ENCODE peak calls at places on chromosomes 4 and X, in seven cellular contexts. Q, F, H, R, K, B and G are unnamed samples.

GRCh38 chr4:168095776-168096443 is 3.6 kb downstream of the ANXA10 start:
- DNase-seq in K (no peak), F (no peak), B (no peak), H (no peak), Q (peak), R (peak), G (no peak)

GRCh38 chr4:48906283-48907173 is at the start of gene OCIAD2:
- DNase-seq in K (peak), B (peak), F (peak), R (peak), H (peak), Q (peak), G (peak)

GRCh38 chr4:65302145-65302544 is 368.1 kb downstream of the EPHA5 start:
- DNase-seq in B (no peak), K (no peak), Q (peak), H (no peak), F (no peak), R (no peak), G (no peak)

GRCh38 chrX:151396827-151397740 is at the start of gene VMA21:
- DNase-seq in K (peak), B (peak), R (peak), F (peak), Q (peak), H (peak), G (peak)

GRCh38 chr4:139943277-139943676 is 210.7 kb downstream of the MAML3 start:
- DNase-seq in H (no peak), R (peak), K (peak), Q (peak), F (no peak), B (no peak), G (no peak)

GRCh38 chr4:69936566-69936965 is 5.7 kb downstream of the CSN1S1 start:
- DNase-seq in Q (peak), R (peak), H (no peak), B (no peak), K (no peak), F (no peak), G (no peak)

GRCh38 chr4:119726505-119726904 is 97.9 kb upstream of the PDE5A start:
- DNase-seq in H (no peak), R (no peak), B (no peak), Q (peak), F (no peak), K (no peak), G (no peak)

GRCh38 chr4:172042714-172043114 is 229.5 kb downstream of the GALNTL6 start:
- DNase-seq in F (no peak), R (no peak), H (no peak), Q (peak), B (no peak), K (no peak), G (no peak)

GRCh38 chr4:13522282-13523104 is 21.8 kb downstream of the NKX3-2 start:
- DNase-seq in B (no peak), K (peak), R (no peak), Q (no peak), H (no peak), F (no peak), G (no peak)

GRCh38 chrX:131146702-131147101 is 88.6 kb downstream of the ARHGAP36 start:
- DNase-seq in R (no peak), Q (no peak), B (no peak), F (no peak), H (no peak), K (peak), G (no peak)

GRCh38 chr4:172709376-172709775 is 459.2 kb upstream of the GALNT7 start:
- DNase-seq in R (no peak), H (no peak), B (no peak), Q (no peak), F (no peak), K (peak), G (no peak)

GRCh38 chrX:147916375-147916968 is 4.8 kb downstream of the FMR1 start:
- DNase-seq in B (no peak), Q (no peak), R (no peak), H (no peak), F (no peak), K (no peak), G (no peak)

GRCh38 chrX:63275127-63275526 is 76.0 kb downstream of the SPIN4 start:
- DNase-seq in H (no peak), F (no peak), B (no peak), K (peak), R (no peak), Q (no peak), G (no peak)

GRCh38 chrX:24017674-24018073 is 9.3 kb downstream of the KLHL15 start:
- DNase-seq in R (no peak), Q (no peak), H (no peak), B (no peak), F (no peak), K (no peak), G (no peak)

GRCh38 chrX:15567886-15568616 is 32.7 kb downstream of the ACE2 start:
- DNase-seq in F (no peak), K (peak), Q (no peak), R (peak), B (no peak), H (no peak), G (no peak)

GRCh38 chrX:78945186-78945912 is at the start of gene P2RY10:
- DNase-seq in K (no peak), R (no peak), B (no peak), F (peak), Q (no peak), H (no peak), G (no peak)

GRCh38 chrX:71870337-71871098 is 40.1 kb upstream of the NHSL2 start:
- DNase-seq in K (peak), F (no peak), H (no peak), B (no peak), Q (peak), R (peak), G (no peak)

GRCh38 chr4:845233-845835 is 19.4 kb upstream of the CPLX1 start:
- DNase-seq in H (peak), F (no peak), B (no peak), K (no peak), Q (peak), R (peak), G (no peak)

GRCh38 chr4:29852537-29852936 is 867.6 kb upstream of the PCDH7 start:
- DNase-seq in K (no peak), B (no peak), R (no peak), F (no peak), Q (no peak), H (no peak), G (no peak)

GRCh38 chr4:118338981-118339765 is 13.6 kb downstream of the PRSS12 start:
- DNase-seq in K (no peak), Q (peak), F (no peak), R (no peak), H (no peak), B (no peak), G (no peak)

GRCh38 chr4:106502106-106502699 is 133.6 kb upstream of the GIMD1 start:
- DNase-seq in Q (peak), H (peak), K (peak), R (peak), F (peak), B (peak), G (peak)

GRCh38 chrX:152904151-152905080 is 6.5 kb downstream of the ZNF185 start:
- DNase-seq in F (peak), Q (peak), B (peak), K (peak), R (peak), H (no peak), G (peak)

GRCh38 chr4:89598602-89599001 is 238.4 kb downstream of the SNCA start:
- DNase-seq in Q (no peak), K (peak), B (no peak), R (peak), F (no peak), H (no peak), G (no peak)

GRCh38 chr4:6331018-6331417 is 61.4 kb downstream of the WFS1 start:
- DNase-seq in Q (no peak), B (no peak), R (peak), H (no peak), K (peak), F (peak), G (no peak)

GRCh38 chr4:123661080-123661737 is 264.6 kb downstream of the SPRY1 start:
- DNase-seq in F (no peak), K (peak), H (no peak), Q (no peak), R (peak), B (no peak), G (no peak)

GRCh38 chr4:180617203-180617602 is 1626.0 kb upstream of the TENM3 start:
- DNase-seq in Q (peak), H (no peak), K (peak), R (no peak), F (peak), B (no peak), G (no peak)

GRCh38 chr4:83282049-83282535 is 2.5 kb downstream of the COQ2 start:
- DNase-seq in Q (peak), R (peak), H (no peak), K (peak), F (peak), B (no peak), G (no peak)

GRCh38 chr4:130309221-130309620 is 1213.3 kb downstream of the C4orf33 start:
- DNase-seq in Q (no peak), K (no peak), R (no peak), F (no peak), B (no peak), H (no peak), G (no peak)

GRCh38 chrX:129823115-129823514 is 20.6 kb downstream of the ZDHHC9 start:
- DNase-seq in R (peak), B (no peak), Q (no peak), K (peak), H (no peak), F (peak), G (no peak)

DNA sequence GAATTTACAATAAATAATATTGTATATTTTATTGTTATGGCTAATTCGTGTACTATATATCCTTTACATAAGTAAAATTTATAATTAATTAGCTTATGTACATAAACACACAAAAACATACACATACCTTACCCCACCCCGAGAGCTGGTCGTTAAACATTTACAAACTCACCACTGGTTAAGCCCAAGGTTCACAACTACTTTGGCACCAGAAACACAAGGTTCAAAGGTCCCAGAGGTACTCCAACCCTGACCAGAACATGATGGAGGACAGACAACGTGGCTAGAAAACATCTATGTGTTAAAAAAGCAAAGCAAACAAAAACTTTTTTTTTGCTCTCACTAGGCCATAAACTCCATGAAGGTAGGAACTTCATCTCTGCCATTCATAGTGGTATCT is 37.7 kb downstream of the SLC25A5 start:
- DNase-seq in B (no peak), H (no peak), F (peak), R (no peak), K (no peak), Q (no peak), G (no peak)
- H3K4me3 ChIP-seq in B (no peak), H (no peak), F (no peak), R (no peak), K (no peak), Q (no peak), G (no peak)

GRCh38 chrX:67435536-67435935 is 108.3 kb upstream of the AR start:
- DNase-seq in Q (no peak), B (no peak), F (no peak), R (no peak), H (no peak), K (no peak), G (no peak)
- H3K27ac ChIP-seq in Q (no peak), B (no peak), F (no peak), R (no peak), H (no peak), K (no peak), G (no peak)

GRCh38 chr4:113757486-113757885 is 4.1 kb downstream of the CAMK2D start:
- DNase-seq in Q (no peak), H (no peak), F (no peak), K (no peak), R (no peak), B (no peak), G (no peak)

GRCh38 chr4:113756005-113756410 is 5.5 kb downstream of the CAMK2D start:
- DNase-seq in K (peak), R (peak), Q (peak), F (no peak), B (no peak), H (no peak), G (no peak)

GRCh38 chr4:113760094-113760851 is 1.3 kb downstream of the CAMK2D start:
- DNase-seq in R (peak), Q (peak), F (peak), H (peak), K (peak), B (peak), G (no peak)

GRCh38 chr4:113759696-113760093 is 1.8 kb downstream of the CAMK2D start:
- DNase-seq in H (no peak), R (no peak), K (no peak), F (no peak), B (no peak), Q (no peak), G (no peak)

DNA sequence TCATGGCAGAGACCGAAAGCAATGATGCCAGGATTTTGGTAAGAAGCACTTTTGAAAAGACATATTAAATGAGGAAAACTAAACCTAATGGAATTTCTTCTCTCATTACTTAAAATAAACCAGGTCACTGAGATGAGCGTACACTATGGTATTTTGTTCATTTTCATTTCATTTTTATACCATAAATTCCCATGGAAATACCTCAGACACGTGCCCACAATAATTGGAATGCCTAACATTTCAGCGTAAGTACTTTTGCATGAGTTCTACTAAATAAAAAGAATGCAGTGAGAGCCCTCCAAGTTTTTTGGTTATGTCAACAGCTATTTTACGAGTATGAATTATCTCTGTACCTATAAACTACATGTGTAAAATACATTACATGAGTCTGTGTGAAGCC is 3.2 kb downstream of the CAMK2D start:
- DNase-seq in F (no peak), K (no peak), B (no peak), R (peak), Q (peak), H (no peak), G (no peak)
- H3K4me3 ChIP-seq in F (no peak), K (no peak), B (peak), R (peak), Q (peak), H (no peak), G (peak)

DNA sequence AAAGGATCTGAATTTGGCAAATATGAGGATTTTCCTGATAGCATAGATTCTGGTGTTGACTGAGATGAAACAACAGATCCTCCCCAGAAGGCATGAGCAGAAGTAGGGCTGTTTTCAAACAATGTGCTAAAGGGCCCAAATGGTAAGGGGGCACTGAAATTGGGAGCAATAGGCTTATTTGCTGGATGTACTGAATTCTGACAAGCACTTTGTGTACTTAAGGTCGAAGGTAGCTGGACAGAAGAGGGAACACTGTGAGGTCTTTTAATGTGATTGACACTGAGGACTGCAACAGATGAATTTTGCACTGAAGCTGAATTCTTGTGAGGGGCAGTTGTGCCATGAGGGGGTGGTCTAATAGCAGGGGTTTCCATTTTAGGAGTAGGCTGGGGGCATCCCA is 21.2 kb upstream of the COX18 start:
- DNase-seq in F (no peak), K (no peak), B (no peak), Q (no peak), R (no peak), H (no peak), G (no peak)
- H3K27ac ChIP-seq in F (no peak), K (no peak), B (no peak), Q (no peak), R (peak), H (no peak), G (no peak)

GRCh38 chrX:135010921-135011320 is 11.4 kb downstream of the RTL8B start:
- DNase-seq in Q (no peak), K (peak), H (no peak), R (no peak), F (no peak), B (no peak), G (no peak)
- H3K4me3 ChIP-seq in Q (no peak), K (no peak), H (no peak), R (no peak), F (no peak), B (no peak), G (no peak)

GRCh38 chr4:96241819-96242218 is 401.9 kb downstream of the PDHA2 start:
- DNase-seq in Q (no peak), R (no peak), H (no peak), K (no peak), F (no peak), B (no peak), G (no peak)
- H3K27ac ChIP-seq in Q (no peak), R (no peak), H (no peak), K (no peak), F (no peak), B (no peak), G (no peak)